ENCODE peak calls at places on chromosomes 16 and 17, in nine cellular contexts. W is NB4, G is fibroblast of mammary gland, Y is keratinocyte, X is AG09319, V is neural crest cell, A is GM20000, L is BE2C, S is ascending aorta. C is an unnamed sample.

GRCh38 chr16:71645450-71645849 is 19.5 kb downstream of the MARVELD3 start:
- DNase-seq in Y (no peak), L (peak; percentile 29), V (no peak), W (peak; percentile 61), A (peak; percentile 30), X (no peak), G (peak; percentile 55), S (no peak), C (peak; percentile 34)

GRCh38 chr17:7929158-7930029 is at the start of gene KCNAB3:
- DNase-seq in W (no peak), Y (no peak), S (no peak), L (peak; percentile 77), G (peak; percentile 70), X (peak; percentile 32), V (peak; percentile 64), A (peak; percentile 89), C (peak; percentile 76)

GRCh38 chr17:2058521-2059124 is 3.7 kb downstream of the HIC1 start:
- DNase-seq in G (peak; percentile 86), S (no peak), Y (no peak), W (peak; percentile 83), V (peak; percentile 39), L (no peak), X (no peak), A (peak; percentile 89), C (peak; percentile 78)

GRCh38 chr16:17379121-17379571 is 91.6 kb downstream of the XYLT1 start:
- DNase-seq in Y (no peak), A (no peak), V (no peak), L (peak; percentile 72), S (no peak), W (no peak), G (peak; percentile 77), X (no peak), C (no peak)

GRCh38 chr17:50359005-50359699 is 13.2 kb downstream of the XYLT2 start:
- DNase-seq in A (no peak), L (no peak), G (no peak), S (no peak), W (no peak), X (no peak), Y (no peak), V (no peak), C (no peak)

GRCh38 chr17:22464041-22464440 is 771.7 kb downstream of the KCNJ18 start:
- DNase-seq in L (no peak), V (no peak), S (no peak), W (no peak), G (no peak), X (no peak), Y (no peak), A (no peak), C (no peak)

GRCh38 chr16:55528974-55529373 is 20.1 kb downstream of the LPCAT2 start:
- DNase-seq in L (no peak), G (peak; percentile 33), Y (no peak), W (no peak), V (no peak), S (no peak), X (no peak), A (no peak), C (no peak)

GRCh38 chr16:59634951-59635350 is 900.8 kb upstream of the GOT2 start:
- DNase-seq in Y (no peak), V (no peak), G (peak; percentile 38), X (no peak), W (no peak), S (no peak), L (no peak), A (no peak), C (no peak)

GRCh38 chr16:82665025-82665424 is 38.3 kb downstream of the CDH13 start:
- DNase-seq in W (no peak), S (no peak), X (no peak), L (no peak), G (no peak), Y (no peak), A (no peak), V (no peak), C (no peak)

GRCh38 chr16:89922477-89922883 is 662 bp upstream of the TUBB3 start:
- DNase-seq in X (peak; percentile 82), V (peak; percentile 61), G (peak; percentile 95), W (peak; percentile 96), Y (peak; percentile 64), A (no peak), S (peak; percentile 94), L (peak; percentile 95), C (no peak)

GRCh38 chr17:4235372-4236279 is 28.2 kb downstream of the ANKFY1 start:
- DNase-seq in A (no peak), X (no peak), G (peak; percentile 16), L (no peak), W (no peak), S (no peak), V (no peak), Y (no peak), C (no peak)

GRCh38 chr17:65243838-65244237 is 106.7 kb downstream of the RGS9 start:
- DNase-seq in L (no peak), W (no peak), G (peak; percentile 62), Y (no peak), X (no peak), S (peak; percentile 70), V (peak; percentile 26), A (no peak), C (no peak)

GRCh38 chr17:11899494-11899893 is 97.8 kb downstream of the ZNF18 start:
- DNase-seq in S (no peak), G (no peak), Y (no peak), L (no peak), X (no peak), A (no peak), V (no peak), W (no peak), C (no peak)
- TF ChIP-seq CTCF in S (no peak), G (no peak), Y (no peak), L (no peak), X (no peak), A (no peak), V (no peak), W (no peak), C (no peak)

GRCh38 chr17:74759243-74759801 is 10.9 kb downstream of the NHERF1 start:
- DNase-seq in G (no peak), W (peak; percentile 90), X (no peak), L (no peak), Y (no peak), S (no peak), A (peak; percentile 70), V (no peak), C (peak; percentile 69)
- TF ChIP-seq CTCF in G (no peak), W (peak; percentile 33), X (no peak), L (peak; percentile 2), Y (peak; percentile 1), S (no peak), A (peak; percentile 34), V (no peak), C (peak; percentile 16)

GRCh38 chr17:40560592-40561293 is 4.5 kb downstream of the CCR7 start:
- DNase-seq in Y (no peak), X (no peak), V (no peak), L (no peak), S (peak; percentile 62), W (peak; percentile 88), G (peak; percentile 84), A (peak; percentile 80), C (peak; percentile 83)

GRCh38 chr17:40562841-40563370 is 2.4 kb downstream of the CCR7 start:
- DNase-seq in G (no peak), L (no peak), S (no peak), Y (no peak), X (no peak), A (no peak), W (no peak), V (no peak), C (no peak)

GRCh38 chr17:40563371-40564052 is 1.8 kb downstream of the CCR7 start:
- DNase-seq in L (no peak), G (no peak), V (no peak), W (no peak), A (no peak), S (no peak), Y (no peak), X (no peak), C (no peak)

GRCh38 chr17:40561294-40561870 is 3.9 kb downstream of the CCR7 start:
- DNase-seq in V (no peak), A (no peak), G (no peak), X (no peak), S (no peak), L (no peak), Y (no peak), W (no peak), C (no peak)

DNA sequence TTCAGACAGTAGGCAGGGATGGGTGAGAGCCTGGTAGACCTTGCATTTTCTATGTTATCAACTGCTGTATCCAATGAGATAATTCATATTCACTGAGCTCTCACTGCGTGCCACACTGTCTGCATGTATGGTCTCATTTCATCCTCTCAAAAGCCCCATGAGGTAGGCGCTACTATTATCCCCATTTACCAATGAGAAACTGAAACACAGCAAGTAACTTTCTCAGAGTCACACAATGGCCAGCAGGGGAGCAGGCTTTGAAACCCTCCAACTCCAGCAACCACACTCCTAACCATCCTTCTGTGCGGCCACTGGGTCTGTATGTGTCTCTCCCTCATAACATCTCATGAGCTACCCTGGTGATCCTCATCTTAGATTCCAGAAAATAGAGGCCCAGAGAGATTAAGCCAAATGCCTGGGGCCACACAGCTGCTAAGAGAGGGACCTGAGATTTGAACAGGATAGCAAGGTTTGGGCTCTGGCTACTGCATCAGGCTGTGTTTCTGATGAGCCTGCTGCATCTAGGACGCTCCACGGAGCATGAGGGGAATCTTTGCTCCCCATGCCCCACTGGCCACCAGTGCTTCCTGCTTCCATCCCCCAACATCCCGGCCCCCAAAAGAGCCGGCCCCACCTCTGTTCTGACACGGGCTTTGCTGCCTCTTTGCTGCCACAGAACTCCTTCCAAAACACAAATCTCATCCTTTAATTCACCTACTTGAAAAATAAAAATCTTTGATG is 3.2 kb downstream of the CCR7 start:
- DNase-seq in L (no peak), S (no peak), X (no peak), Y (no peak), G (no peak), W (no peak), A (no peak), V (no peak), C (no peak)
- TF ChIP-seq CTCF in L (no peak), S (no peak), X (no peak), Y (peak; percentile 29), G (peak; percentile 22), W (no peak), A (no peak), V (peak; percentile 19), C (peak; percentile 36)

GRCh38 chr17:45013021-45013997 is 38.1 kb downstream of the DCAKD start:
- DNase-seq in X (no peak), V (no peak), S (no peak), L (no peak), A (no peak), G (peak; percentile 35), W (no peak), Y (no peak), C (no peak)

GRCh38 chr17:45016237-45016636 is 35.2 kb downstream of the DCAKD start:
- DNase-seq in V (no peak), Y (no peak), A (no peak), G (no peak), L (no peak), X (no peak), S (no peak), W (no peak), C (no peak)

GRCh38 chr17:45019177-45019711 is 32.2 kb downstream of the DCAKD start:
- DNase-seq in G (peak; percentile 23), L (peak; percentile 76), A (peak; percentile 84), Y (no peak), S (peak; percentile 72), V (peak; percentile 26), X (no peak), W (peak; percentile 59), C (peak; percentile 67)

GRCh38 chr17:45018514-45019176 is 32.8 kb downstream of the DCAKD start:
- DNase-seq in Y (no peak), A (peak; percentile 64), L (peak; percentile 69), S (peak; percentile 69), V (peak; percentile 23), W (no peak), X (no peak), G (peak; percentile 30), C (peak; percentile 54)

GRCh38 chr17:45016823-45017222 is 34.6 kb downstream of the DCAKD start:
- DNase-seq in X (no peak), G (peak; percentile 37), V (no peak), Y (no peak), A (no peak), S (no peak), W (peak; percentile 39), L (no peak), C (no peak)
- TF ChIP-seq CTCF in X (peak; percentile 28), G (peak; percentile 27), V (peak; percentile 34), Y (peak; percentile 52), A (peak; percentile 13), S (peak; percentile 21), W (peak; percentile 53), L (peak; percentile 46), C (no peak)